ENCODE peak calls at places on chromosomes 11 and 22, in six cellular contexts. T is ovary, M is colonic mucosa, P is pancreas, K is HCT116, N is adrenal gland. W is an unnamed sample.
A peak's percentile ranks its signal among the peaks of the same experiment; 100 is the strongest.

GRCh38 chr11:94762208-94762607 is 5.9 kb upstream of the AMOTL1 start:
- DNase-seq in P (no peak), N (no peak), K (peak; percentile 34), M (no peak), T (no peak), W (no peak)

GRCh38 chr22:39932918-39933649 is 27.1 kb upstream of the TMA7B start:
- DNase-seq in T (no peak), P (no peak), N (no peak), M (peak; percentile 60), K (peak; percentile 35), W (no peak)

GRCh38 chr11:72630104-72630852 is 43.9 kb downstream of the PDE2A start:
- DNase-seq in K (no peak), P (no peak), T (no peak), N (no peak), M (no peak), W (no peak)

GRCh38 chr11:122294041-122294440 is 178.0 kb upstream of the BLID start:
- DNase-seq in T (no peak), K (no peak), N (no peak), P (no peak), M (no peak), W (no peak)

GRCh38 chr11:94151311-94151710 is 22.7 kb downstream of the PANX1 start:
- DNase-seq in N (no peak), M (no peak), P (no peak), K (no peak), T (no peak), W (no peak)

GRCh38 chr11:100682247-100682969 is 4.7 kb upstream of the ARHGAP42 start:
- DNase-seq in M (no peak), P (no peak), T (no peak), N (no peak), K (peak; percentile 21), W (peak; percentile 28)

GRCh38 chr22:37318255-37319109 is 36.2 kb downstream of the CYTH4 start:
- DNase-seq in P (no peak), K (no peak), N (no peak), T (no peak), M (no peak), W (no peak)

GRCh38 chr22:24995649-24996180 is 43.2 kb downstream of the KIAA1671 start:
- DNase-seq in M (no peak), N (no peak), P (no peak), K (no peak), T (no peak), W (no peak)

GRCh38 chr11:115924744-115925567 is 420.7 kb upstream of the CADM1 start:
- DNase-seq in M (no peak), N (no peak), T (no peak), K (no peak), P (no peak), W (peak; percentile 86)

GRCh38 chr11:111992456-111992855 is 32.8 kb upstream of the DLAT start:
- DNase-seq in T (no peak), N (no peak), M (no peak), P (no peak), K (no peak), W (no peak)

GRCh38 chr11:118283311-118283636 is 19.2 kb upstream of the MPZL2 start:
- DNase-seq in P (no peak), K (no peak), N (no peak), T (no peak), M (no peak), W (no peak)

GRCh38 chr11:115715371-115715770 is 211.2 kb upstream of the CADM1 start:
- DNase-seq in K (no peak), P (no peak), T (no peak), N (no peak), M (no peak), W (no peak)

GRCh38 chr22:46136539-46137217 is 13.6 kb upstream of the PPARA start:
- DNase-seq in N (no peak), T (no peak), M (no peak), P (no peak), K (no peak), W (no peak)
- H3K27ac ChIP-seq in N (no peak overlapping the region), T (no peak overlapping the region), M (no peak overlapping the region), P (no peak overlapping the region), K (no peak overlapping the region), W (no peak overlapping the region)

GRCh38 chr22:35257321-35258143 is at the start of gene HMGXB4:
- DNase-seq in P (peak; percentile 81), M (peak; percentile 89), N (peak; percentile 85), K (peak; percentile 71), T (peak; percentile 83), W (peak; percentile 73)
- TF ChIP-seq CTCF in P (no peak), M (no peak), N (no peak), K (no peak), T (no peak), W (peak; percentile 10)

DNA sequence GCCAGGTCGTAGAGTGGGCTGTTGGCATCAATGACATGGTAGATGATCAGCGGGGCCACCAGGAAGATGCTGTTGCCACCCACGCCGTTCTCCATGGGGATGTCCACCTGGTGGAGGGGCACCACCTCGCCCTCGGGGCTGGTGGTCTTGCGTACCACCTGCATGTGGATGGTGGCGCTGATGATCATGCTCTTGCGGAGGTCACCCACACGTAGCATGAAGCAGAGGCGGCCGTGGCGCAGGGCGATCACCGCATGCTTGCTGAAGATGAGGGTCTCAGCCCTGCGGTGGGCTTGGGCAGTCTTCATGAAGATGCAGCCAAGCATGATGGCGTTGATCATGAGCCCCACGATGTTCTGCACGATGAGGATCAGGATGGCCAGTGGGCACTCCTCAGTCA is 1.2 kb downstream of the KCNJ11 start:
- DNase-seq in P (no peak), N (no peak), K (no peak), M (no peak), T (no peak), W (no peak)
- H3K4me1 ChIP-seq in P (no peaks in the 10 kb centered on the region), N (peaks cover 4% of the 10 kb centered on the region), K (no peaks in the 10 kb centered on the region), M (peaks cover 4% of the 10 kb centered on the region), T (peaks cover 3% of the 10 kb centered on the region), W (no peaks in the 10 kb centered on the region)

DNA sequence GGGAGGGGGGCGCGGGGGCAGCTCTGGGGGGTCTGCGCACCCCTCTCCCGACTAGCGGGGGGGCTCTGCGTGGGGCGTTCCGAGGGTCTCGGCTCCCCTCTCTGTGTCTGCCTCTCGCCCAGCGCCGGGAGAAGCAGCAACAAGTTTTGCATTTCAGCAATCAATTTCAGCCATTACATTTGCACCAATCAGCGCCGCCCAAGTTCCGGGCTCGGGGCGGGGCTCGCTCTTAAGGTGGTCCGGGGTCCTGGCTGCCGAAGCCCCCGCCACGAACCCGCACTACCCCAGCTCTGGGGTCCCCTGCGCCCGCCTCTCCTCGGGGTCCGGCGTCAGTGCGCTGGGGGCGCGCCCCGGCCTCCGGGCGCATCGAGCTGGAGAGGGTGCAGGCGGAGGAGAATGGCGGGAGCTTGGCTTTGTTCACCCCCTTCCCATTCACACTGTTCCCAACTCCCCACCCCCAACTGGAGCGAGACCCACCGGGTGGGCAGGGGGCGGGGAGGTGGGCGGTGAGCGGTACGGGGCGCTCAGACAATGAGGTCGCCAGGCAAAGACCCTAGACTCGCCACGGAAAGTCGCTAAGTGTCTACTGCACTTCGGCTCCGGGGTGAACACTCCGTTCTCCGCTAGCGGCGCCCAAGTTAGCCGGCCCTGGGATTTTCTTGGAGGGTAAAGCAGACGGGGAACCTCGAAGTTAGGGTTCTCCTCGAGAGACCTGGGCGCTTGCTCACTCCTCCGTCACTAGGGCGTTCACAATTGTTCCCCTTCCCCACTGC is at the start of gene MN1:
- DNase-seq in K (no peak), T (peak; percentile 70), N (peak; percentile 22), P (no peak), M (peak; percentile 42), W (peak; percentile 33)
- H3K27ac ChIP-seq in K (peak within 1 kb of the TSS; percentile 35), T (peak within 1 kb of the TSS; percentile 87), N (peak within 1 kb of the TSS; percentile 16), P (peak within 1 kb of the TSS; percentile 71), M (peak within 1 kb of the TSS; percentile 34), W (peak within 1 kb of the TSS; percentile 91)

W was measured in foreskin keratinocyte.